ENCODE peak calls at places on chromosomes 16 and 17, in five cellular contexts. One of them, this sample, is unnamed.

GRCh38 chr16:56306690-56307533 is 115.6 kb downstream of the GNAO1 start:
- DNase-seq in esophagus squamous epithelium: no peak
- DNase-seq in astrocyte of the spinal cord: no peak
- DNase-seq in A673: no peak
- DNase-seq in mucosa of descending colon: no peak
- DNase-seq in this sample: no peak

GRCh38 chr16:84513111-84514065 is 8.9 kb upstream of the MEAK7 start:
- DNase-seq in esophagus squamous epithelium: no peak
- DNase-seq in astrocyte of the spinal cord: peak
- DNase-seq in A673: no peak
- DNase-seq in mucosa of descending colon: no peak
- DNase-seq in this sample: no peak

GRCh38 chr17:81579821-81580321 is 27.7 kb upstream of the FAAP100 start:
- DNase-seq in esophagus squamous epithelium: no peak
- DNase-seq in astrocyte of the spinal cord: peak
- DNase-seq in A673: no peak
- DNase-seq in mucosa of descending colon: no peak
- DNase-seq in this sample: peak

GRCh38 chr16:15705064-15705565 is 55.1 kb downstream of the NDE1 start:
- DNase-seq in esophagus squamous epithelium: no peak
- DNase-seq in astrocyte of the spinal cord: no peak
- DNase-seq in A673: no peak
- DNase-seq in mucosa of descending colon: no peak
- DNase-seq in this sample: no peak

GRCh38 chr16:53886482-53887378 is 182.8 kb downstream of the FTO start:
- DNase-seq in esophagus squamous epithelium: no peak
- DNase-seq in astrocyte of the spinal cord: no peak
- DNase-seq in A673: no peak
- DNase-seq in mucosa of descending colon: no peak
- DNase-seq in this sample: no peak

GRCh38 chr17:7490144-7490543 is 6.0 kb downstream of the POLR2A start:
- DNase-seq in esophagus squamous epithelium: no peak
- DNase-seq in astrocyte of the spinal cord: no peak
- DNase-seq in A673: no peak
- DNase-seq in mucosa of descending colon: no peak
- DNase-seq in this sample: no peak

GRCh38 chr17:59607817-59608403 is 11.8 kb upstream of the CLTC start:
- DNase-seq in esophagus squamous epithelium: no peak
- DNase-seq in astrocyte of the spinal cord: no peak
- DNase-seq in A673: peak
- DNase-seq in mucosa of descending colon: no peak
- DNase-seq in this sample: no peak

GRCh38 chr17:37110012-37110701 is 161.4 kb downstream of the AATF start:
- DNase-seq in esophagus squamous epithelium: no peak
- DNase-seq in astrocyte of the spinal cord: no peak
- DNase-seq in A673: no peak
- DNase-seq in mucosa of descending colon: no peak
- DNase-seq in this sample: no peak

GRCh38 chr16:1899641-1900451 is 18.4 kb downstream of the HS3ST6 start:
- DNase-seq in esophagus squamous epithelium: no peak
- DNase-seq in astrocyte of the spinal cord: no peak
- DNase-seq in A673: no peak
- DNase-seq in mucosa of descending colon: peak
- DNase-seq in this sample: no peak

GRCh38 chr17:1059131-1059795 is 62.3 kb downstream of the TIMM22 start:
- DNase-seq in esophagus squamous epithelium: no peak
- DNase-seq in astrocyte of the spinal cord: no peak
- DNase-seq in A673: no peak
- DNase-seq in mucosa of descending colon: peak
- DNase-seq in this sample: no peak

GRCh38 chr16:15743657-15744056 is 93.6 kb downstream of the NDE1 start:
- DNase-seq in esophagus squamous epithelium: no peak
- DNase-seq in astrocyte of the spinal cord: no peak
- DNase-seq in A673: no peak
- DNase-seq in mucosa of descending colon: no peak
- DNase-seq in this sample: no peak

GRCh38 chr17:77433385-77434135 is 292.8 kb downstream of the SEC14L1 start:
- DNase-seq in esophagus squamous epithelium: no peak
- DNase-seq in astrocyte of the spinal cord: peak
- DNase-seq in A673: no peak
- DNase-seq in mucosa of descending colon: no peak
- DNase-seq in this sample: peak

GRCh38 chr16:81181013-81181720 is 57.3 kb upstream of the BCO1 start:
- DNase-seq in esophagus squamous epithelium: peak
- DNase-seq in astrocyte of the spinal cord: peak
- DNase-seq in A673: peak
- DNase-seq in mucosa of descending colon: peak
- DNase-seq in this sample: peak

GRCh38 chr16:48105456-48105855 is 50.3 kb downstream of the ABCC12 start:
- DNase-seq in esophagus squamous epithelium: no peak
- DNase-seq in astrocyte of the spinal cord: no peak
- DNase-seq in A673: no peak
- DNase-seq in mucosa of descending colon: no peak
- DNase-seq in this sample: peak

GRCh38 chr17:81515530-81516041 is 3.0 kb upstream of the ACTG1 start:
- DNase-seq in esophagus squamous epithelium: no peak
- DNase-seq in astrocyte of the spinal cord: no peak
- DNase-seq in A673: no peak
- DNase-seq in mucosa of descending colon: peak
- DNase-seq in this sample: no peak

GRCh38 chr16:19884021-19884485 is 595 bp downstream of the GPRC5B start:
- DNase-seq in esophagus squamous epithelium: no peak
- DNase-seq in astrocyte of the spinal cord: no peak
- DNase-seq in A673: no peak
- DNase-seq in mucosa of descending colon: peak
- DNase-seq in this sample: no peak

GRCh38 chr16:528111-529011 is 849 bp downstream of the CAPN15 start:
- DNase-seq in esophagus squamous epithelium: no peak
- DNase-seq in astrocyte of the spinal cord: peak
- DNase-seq in A673: peak
- DNase-seq in mucosa of descending colon: peak
- DNase-seq in this sample: peak

GRCh38 chr16:4081577-4082021 is 34.6 kb downstream of the ADCY9 start:
- DNase-seq in esophagus squamous epithelium: no peak
- DNase-seq in astrocyte of the spinal cord: no peak
- DNase-seq in A673: no peak
- DNase-seq in mucosa of descending colon: no peak
- DNase-seq in this sample: peak

DNA sequence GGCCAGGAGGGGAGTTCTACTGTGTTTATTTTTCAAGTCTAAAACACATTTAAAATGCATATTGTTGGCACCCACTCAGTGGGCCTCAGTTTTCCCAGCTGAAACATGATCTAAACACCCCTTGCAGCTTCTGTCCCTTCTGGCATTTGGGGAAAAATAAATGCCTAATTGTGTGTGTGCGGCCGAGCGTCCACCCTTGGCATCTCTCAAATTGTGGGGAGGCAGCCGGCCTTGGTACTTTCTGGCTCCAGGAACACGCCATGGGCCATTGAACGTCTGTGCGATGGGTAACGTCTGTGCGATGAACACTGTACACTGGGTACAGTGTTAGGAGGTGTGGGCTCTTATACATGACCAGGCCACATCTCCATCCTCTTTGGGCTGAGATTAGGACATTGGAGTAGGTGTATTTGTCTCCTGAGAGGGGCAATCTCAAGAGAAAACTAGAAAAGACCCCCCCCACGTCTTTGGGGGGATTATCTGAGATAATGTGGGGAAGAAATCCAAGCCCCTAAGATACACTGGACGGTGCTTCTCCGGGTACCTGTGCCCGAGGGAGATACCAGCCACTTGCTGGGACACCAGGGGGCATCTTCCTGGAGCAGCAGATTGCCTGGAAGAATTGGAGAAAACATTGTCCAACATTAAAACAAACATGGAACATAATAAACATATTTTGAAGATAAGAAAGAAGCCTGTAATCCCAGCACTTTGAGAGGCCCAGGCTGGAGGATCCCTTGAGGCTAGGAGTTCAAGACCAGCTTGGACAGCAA is 54.9 kb downstream of the RAB11FIP4 start:
- DNase-seq in esophagus squamous epithelium: no peak
- DNase-seq in astrocyte of the spinal cord: no peak
- DNase-seq in A673: no peak
- DNase-seq in mucosa of descending colon: no peak
- DNase-seq in this sample: no peak
- TF ChIP-seq CTCF in esophagus squamous epithelium: peak
- TF ChIP-seq CTCF in astrocyte of the spinal cord: peak
- TF ChIP-seq CTCF in A673: no peak
- TF ChIP-seq CTCF in mucosa of descending colon: no peak
- TF ChIP-seq CTCF in this sample: peak

GRCh38 chr16:66576306-66576705 is 3.0 kb upstream of the CMTM2 start:
- DNase-seq in esophagus squamous epithelium: no peak
- DNase-seq in astrocyte of the spinal cord: no peak
- DNase-seq in A673: no peak
- DNase-seq in mucosa of descending colon: no peak
- DNase-seq in this sample: peak

GRCh38 chr16:66572356-66572755 is 6.1 kb downstream of the CMTM1 start:
- DNase-seq in esophagus squamous epithelium: no peak
- DNase-seq in astrocyte of the spinal cord: no peak
- DNase-seq in A673: no peak
- DNase-seq in mucosa of descending colon: no peak
- DNase-seq in this sample: no peak

GRCh38 chr16:66569827-66570405 is 3.7 kb downstream of the CMTM1 start:
- DNase-seq in esophagus squamous epithelium: no peak
- DNase-seq in astrocyte of the spinal cord: peak
- DNase-seq in A673: no peak
- DNase-seq in mucosa of descending colon: no peak
- DNase-seq in this sample: peak

GRCh38 chr16:66578596-66579531 is at the start of gene CMTM2:
- DNase-seq in esophagus squamous epithelium: no peak
- DNase-seq in astrocyte of the spinal cord: no peak
- DNase-seq in A673: no peak
- DNase-seq in mucosa of descending colon: no peak
- DNase-seq in this sample: no peak

GRCh38 chr16:66574081-66574480 is 5.2 kb upstream of the CMTM2 start:
- DNase-seq in esophagus squamous epithelium: no peak
- DNase-seq in astrocyte of the spinal cord: no peak
- DNase-seq in A673: no peak
- DNase-seq in mucosa of descending colon: no peak
- DNase-seq in this sample: no peak
- H3K4me3 ChIP-seq in esophagus squamous epithelium: no peak
- H3K4me3 ChIP-seq in astrocyte of the spinal cord: no peak
- H3K4me3 ChIP-seq in A673: no peak
- H3K4me3 ChIP-seq in mucosa of descending colon: no peak
- H3K4me3 ChIP-seq in this sample: no peak

GRCh38 chr17:21289902-21290571 is 5.5 kb downstream of the MAP2K3 start:
- DNase-seq in esophagus squamous epithelium: no peak
- DNase-seq in astrocyte of the spinal cord: no peak
- DNase-seq in A673: no peak
- DNase-seq in mucosa of descending colon: no peak
- DNase-seq in this sample: no peak

GRCh38 chr17:21286771-21287702 is 2.5 kb downstream of the MAP2K3 start:
- DNase-seq in esophagus squamous epithelium: no peak
- DNase-seq in astrocyte of the spinal cord: no peak
- DNase-seq in A673: no peak
- DNase-seq in mucosa of descending colon: peak
- DNase-seq in this sample: no peak

GRCh38 chr17:21287703-21288449 is 3.4 kb downstream of the MAP2K3 start:
- DNase-seq in esophagus squamous epithelium: peak
- DNase-seq in astrocyte of the spinal cord: peak
- DNase-seq in A673: peak
- DNase-seq in mucosa of descending colon: peak
- DNase-seq in this sample: peak

GRCh38 chr17:21289175-21289901 is 4.8 kb downstream of the MAP2K3 start:
- DNase-seq in esophagus squamous epithelium: no peak
- DNase-seq in astrocyte of the spinal cord: no peak
- DNase-seq in A673: no peak
- DNase-seq in mucosa of descending colon: no peak
- DNase-seq in this sample: no peak

DNA sequence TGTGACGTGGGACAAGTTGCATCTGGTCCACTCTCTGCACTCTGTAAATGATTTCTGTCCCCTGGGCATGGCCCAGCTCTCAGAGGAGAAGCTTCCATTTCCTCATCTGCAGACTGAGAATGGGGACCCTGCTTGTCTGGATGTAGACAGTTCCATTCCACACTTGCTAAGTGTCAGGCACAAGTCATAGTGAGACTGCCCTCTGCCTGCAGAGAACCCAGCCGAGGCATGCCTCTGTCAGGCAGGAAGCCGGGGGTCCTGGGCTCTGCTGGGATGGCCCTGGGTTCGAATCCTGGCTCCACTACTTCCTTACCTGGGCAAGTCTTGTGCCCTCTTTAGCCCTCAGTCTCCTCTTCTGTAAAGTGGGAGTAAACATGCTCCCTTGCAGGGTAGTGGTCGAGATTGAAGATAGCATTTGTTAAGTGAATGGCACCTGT is 4.1 kb downstream of the MAP2K3 start:
- DNase-seq in esophagus squamous epithelium: no peak
- DNase-seq in astrocyte of the spinal cord: no peak
- DNase-seq in A673: no peak
- DNase-seq in mucosa of descending colon: no peak
- DNase-seq in this sample: peak
- TF ChIP-seq CTCF in esophagus squamous epithelium: no peak
- TF ChIP-seq CTCF in astrocyte of the spinal cord: peak
- TF ChIP-seq CTCF in A673: no peak
- TF ChIP-seq CTCF in mucosa of descending colon: no peak
- TF ChIP-seq CTCF in this sample: peak

GRCh38 chr17:46832945-46833839 is 14.7 kb upstream of the WNT3 start:
- DNase-seq in esophagus squamous epithelium: no peak
- DNase-seq in astrocyte of the spinal cord: peak
- DNase-seq in A673: no peak
- DNase-seq in mucosa of descending colon: no peak
- DNase-seq in this sample: peak

GRCh38 chr17:46833840-46834208 is 15.3 kb upstream of the WNT3 start:
- DNase-seq in esophagus squamous epithelium: no peak
- DNase-seq in astrocyte of the spinal cord: no peak
- DNase-seq in A673: no peak
- DNase-seq in mucosa of descending colon: no peak
- DNase-seq in this sample: no peak

GRCh38 chr17:46834846-46835245 is 16.4 kb upstream of the WNT3 start:
- DNase-seq in esophagus squamous epithelium: no peak
- DNase-seq in astrocyte of the spinal cord: no peak
- DNase-seq in A673: no peak
- DNase-seq in mucosa of descending colon: no peak
- DNase-seq in this sample: no peak

GRCh38 chr17:46832306-46832895 is 13.9 kb upstream of the WNT3 start:
- DNase-seq in esophagus squamous epithelium: no peak
- DNase-seq in astrocyte of the spinal cord: no peak
- DNase-seq in A673: no peak
- DNase-seq in mucosa of descending colon: no peak
- DNase-seq in this sample: no peak

DNA sequence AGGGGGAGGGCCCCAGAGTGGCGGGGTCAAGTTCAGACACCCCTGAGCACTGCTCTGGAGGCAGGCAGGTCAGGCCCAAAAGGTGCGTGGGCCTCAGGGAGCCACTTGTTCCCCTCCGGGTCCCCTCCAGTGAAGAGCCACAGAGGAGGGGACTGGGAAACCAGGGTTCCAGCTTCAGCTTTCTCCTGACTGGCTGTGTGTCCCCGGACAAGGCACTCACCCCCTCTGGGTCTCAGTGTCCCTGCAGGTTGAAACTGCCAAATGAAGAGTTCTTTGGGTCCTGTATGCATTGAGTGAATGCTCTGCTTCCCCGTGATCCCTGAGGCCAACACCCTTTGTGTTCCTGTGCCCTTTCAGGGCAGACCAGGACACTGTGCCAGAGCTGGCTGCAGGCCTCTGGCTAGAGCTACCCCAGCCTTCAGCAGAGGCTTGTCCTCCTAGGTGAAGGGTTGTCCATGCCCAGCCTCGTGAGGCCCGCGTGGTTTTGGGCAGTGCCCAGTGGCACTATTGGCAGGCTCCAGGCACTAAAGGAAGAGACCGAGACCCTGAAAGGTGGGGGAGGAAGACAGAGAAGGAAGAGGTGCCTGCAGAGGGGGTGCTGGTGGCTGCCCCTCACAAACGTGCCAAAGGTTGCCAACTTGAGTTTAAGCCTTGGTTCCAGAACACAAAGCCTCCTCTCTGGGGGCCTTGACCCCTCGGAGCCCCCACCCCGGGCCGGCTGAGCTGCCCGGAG is 13.2 kb upstream of the WNT3 start:
- DNase-seq in esophagus squamous epithelium: no peak
- DNase-seq in astrocyte of the spinal cord: no peak
- DNase-seq in A673: no peak
- DNase-seq in mucosa of descending colon: peak
- DNase-seq in this sample: no peak
- H3K4me3 ChIP-seq in esophagus squamous epithelium: peak
- H3K4me3 ChIP-seq in astrocyte of the spinal cord: no peak
- H3K4me3 ChIP-seq in A673: no peak
- H3K4me3 ChIP-seq in mucosa of descending colon: no peak
- H3K4me3 ChIP-seq in this sample: no peak